ENCODE peak calls at places on chromosomes 3 and 15, in five cellular contexts. A is mesothelial cell of epicardium, P is NCI-H460, Z is right cardiac atrium, T is thoracic aorta. L is an unnamed sample.

GRCh38 chr15:89206908-89207331 is 14.5 kb downstream of the RLBP1 start:
- DNase-seq in A (peak), P (peak), Z (peak), T (peak), L (peak)

GRCh38 chr3:169846458-169847193 is 23.1 kb downstream of the LRRC31 start:
- DNase-seq in A (no peak), T (no peak), P (no peak), Z (no peak), L (no peak)

GRCh38 chr3:197009532-197010019 is 20.0 kb downstream of the MELTF start:
- DNase-seq in T (no peak), A (no peak), P (no peak), Z (no peak), L (no peak)

GRCh38 chr3:55331524-55331923 is 155.6 kb downstream of the WNT5A start:
- DNase-seq in P (no peak), A (no peak), Z (no peak), T (no peak), L (no peak)

GRCh38 chr15:83275412-83275811 is 9.1 kb downstream of the BNC1 start:
- DNase-seq in T (no peak), Z (no peak), P (no peak), A (no peak), L (no peak)

GRCh38 chr3:175916151-175916946 is 1057.2 kb downstream of the NAALADL2 start:
- DNase-seq in T (no peak), Z (no peak), P (no peak), A (no peak), L (no peak)

GRCh38 chr15:98321916-98322315 is 326.4 kb upstream of the IGF1R start:
- DNase-seq in P (no peak), Z (no peak), A (no peak), T (no peak), L (no peak)

GRCh38 chr3:57977755-57978715 is 30.2 kb upstream of the FLNB start:
- DNase-seq in P (no peak), A (no peak), T (no peak), Z (peak), L (no peak)

GRCh38 chr3:12588674-12589054 is 31.8 kb downstream of the MKRN2 start:
- DNase-seq in P (no peak), T (no peak), A (no peak), Z (no peak), L (no peak)

GRCh38 chr15:62975515-62975914 is 67.0 kb upstream of the TPM1 start:
- DNase-seq in Z (no peak), A (no peak), P (no peak), T (no peak), L (no peak)

GRCh38 chr3:171876651-171877272 is 33.6 kb downstream of the TMEM212 start:
- DNase-seq in P (peak), Z (no peak), A (no peak), T (no peak), L (no peak)

GRCh38 chr3:129034650-129035049 is 25.9 kb upstream of the GP9 start:
- DNase-seq in P (no peak), A (no peak), T (no peak), Z (no peak), L (no peak)

GRCh38 chr3:80190051-80190450 is 422.3 kb upstream of the ROBO1 start:
- DNase-seq in T (no peak), A (no peak), Z (no peak), P (peak), L (no peak)

GRCh38 chr3:159791336-159791735 is 197.3 kb upstream of the IL12A start:
- DNase-seq in P (no peak), A (no peak), Z (no peak), T (no peak), L (no peak)

GRCh38 chr3:149197669-149198068 is 24.0 kb downstream of the CP start:
- DNase-seq in T (no peak), Z (peak), A (no peak), P (no peak), L (no peak)

GRCh38 chr3:120688121-120688520 is 6.1 kb upstream of the HGD start:
- DNase-seq in Z (no peak), P (no peak), T (no peak), A (no peak), L (no peak)

GRCh38 chr15:88663216-88663615 is 24.4 kb downstream of the ISG20 start:
- DNase-seq in P (no peak), Z (no peak), A (peak), T (no peak), L (no peak)

GRCh38 chr3:186109897-186110803 is 1.3 kb upstream of the ETV5 start:
- DNase-seq in T (no peak), P (no peak), Z (peak), A (no peak), L (no peak)

GRCh38 chr3:101124125-101124524 is 130.9 kb upstream of the ABI3BP start:
- DNase-seq in T (no peak), A (no peak), Z (no peak), P (no peak), L (no peak)

GRCh38 chr3:195068481-195069080 is 202.4 kb downstream of the XXYLT1 start:
- DNase-seq in Z (no peak), P (no peak), T (no peak), A (no peak), L (no peak)

GRCh38 chr15:77527164-77527778 is 105.4 kb downstream of the LINGO1 start:
- DNase-seq in Z (peak), P (no peak), A (peak), T (no peak), L (peak)

GRCh38 chr3:5339967-5340535 is 152.5 kb downstream of the EDEM1 start:
- DNase-seq in T (no peak), A (no peak), P (no peak), Z (no peak), L (no peak)

GRCh38 chr15:36688310-36689102 is 109.1 kb downstream of the CDIN1 start:
- DNase-seq in T (no peak), P (no peak), A (no peak), Z (no peak), L (no peak)